ENCODE peak calls at places on chromosome 11, in five cellular contexts. One of them, this sample, is unnamed.

GRCh38 chr11:118889796-118890195 is 6.1 kb downstream of the CXCR5 start:
- DNase-seq in NCI-H748 treated with DMSO at 0.1 percent for 48 hours: no peak
- DNase-seq in NCI-H187 treated with DMSO at 0.1 percent for 48 hours: no peak
- DNase-seq in cardiac fibroblast: peak
- DNase-seq in HFFc6: peak
- DNase-seq in this sample: no peak

GRCh38 chr11:36376315-36376887 is 80.3 kb downstream of the PRR5L start:
- DNase-seq in NCI-H748 treated with DMSO at 0.1 percent for 48 hours: no peak
- DNase-seq in NCI-H187 treated with DMSO at 0.1 percent for 48 hours: no peak
- DNase-seq in cardiac fibroblast: peak
- DNase-seq in HFFc6: peak
- DNase-seq in this sample: no peak

GRCh38 chr11:134228625-134229024 is 4.2 kb downstream of the VPS26B start:
- DNase-seq in NCI-H748 treated with DMSO at 0.1 percent for 48 hours: no peak
- DNase-seq in NCI-H187 treated with DMSO at 0.1 percent for 48 hours: no peak
- DNase-seq in cardiac fibroblast: no peak
- DNase-seq in HFFc6: peak
- DNase-seq in this sample: no peak

GRCh38 chr11:101523634-101524260 is 60.1 kb downstream of the TRPC6 start:
- DNase-seq in NCI-H748 treated with DMSO at 0.1 percent for 48 hours: no peak
- DNase-seq in NCI-H187 treated with DMSO at 0.1 percent for 48 hours: no peak
- DNase-seq in cardiac fibroblast: no peak
- DNase-seq in HFFc6: no peak
- DNase-seq in this sample: no peak

GRCh38 chr11:29310016-29310415 is 706.8 kb downstream of the KCNA4 start:
- DNase-seq in NCI-H748 treated with DMSO at 0.1 percent for 48 hours: no peak
- DNase-seq in NCI-H187 treated with DMSO at 0.1 percent for 48 hours: no peak
- DNase-seq in cardiac fibroblast: peak
- DNase-seq in HFFc6: peak
- DNase-seq in this sample: no peak

GRCh38 chr11:82810326-82810725 is 76.7 kb upstream of the FAM181B start:
- DNase-seq in NCI-H748 treated with DMSO at 0.1 percent for 48 hours: no peak
- DNase-seq in NCI-H187 treated with DMSO at 0.1 percent for 48 hours: no peak
- DNase-seq in cardiac fibroblast: no peak
- DNase-seq in HFFc6: no peak
- DNase-seq in this sample: no peak

GRCh38 chr11:130371004-130371590 is 56.4 kb upstream of the ZBTB44 start:
- DNase-seq in NCI-H748 treated with DMSO at 0.1 percent for 48 hours: no peak
- DNase-seq in NCI-H187 treated with DMSO at 0.1 percent for 48 hours: no peak
- DNase-seq in cardiac fibroblast: no peak
- DNase-seq in HFFc6: no peak
- DNase-seq in this sample: peak

GRCh38 chr11:19316434-19316833 is 75.7 kb upstream of the E2F8 start:
- DNase-seq in NCI-H748 treated with DMSO at 0.1 percent for 48 hours: no peak
- DNase-seq in NCI-H187 treated with DMSO at 0.1 percent for 48 hours: no peak
- DNase-seq in cardiac fibroblast: peak
- DNase-seq in HFFc6: no peak
- DNase-seq in this sample: no peak

GRCh38 chr11:65576867-65577755 is 1.3 kb downstream of the EHBP1L1 start:
- DNase-seq in NCI-H748 treated with DMSO at 0.1 percent for 48 hours: no peak
- DNase-seq in NCI-H187 treated with DMSO at 0.1 percent for 48 hours: no peak
- DNase-seq in cardiac fibroblast: peak
- DNase-seq in HFFc6: peak
- DNase-seq in this sample: no peak

GRCh38 chr11:131671320-131671719 is 300.9 kb downstream of the NTM start:
- DNase-seq in NCI-H748 treated with DMSO at 0.1 percent for 48 hours: no peak
- DNase-seq in NCI-H187 treated with DMSO at 0.1 percent for 48 hours: no peak
- DNase-seq in cardiac fibroblast: no peak
- DNase-seq in HFFc6: no peak
- DNase-seq in this sample: no peak

GRCh38 chr11:43944761-43945311 is 2.4 kb downstream of the C11orf96 start:
- DNase-seq in NCI-H748 treated with DMSO at 0.1 percent for 48 hours: peak
- DNase-seq in NCI-H187 treated with DMSO at 0.1 percent for 48 hours: no peak
- DNase-seq in cardiac fibroblast: peak
- DNase-seq in HFFc6: no peak
- DNase-seq in this sample: no peak